ENCODE peak calls at places on chromosomes 7 and 10, in four cellular contexts. N is gastrocnemius medialis, V is H1, I is fibroblast of the aortic adventitia. C is an unnamed sample.

GRCh38 chr10:114176511-114176910 is 2.5 kb upstream of the CCDC186 start:
- DNase-seq in N (no peak), V (no peak), I (no peak), C (no peak)

GRCh38 chr10:46550076-46550790 is 6.2 kb downstream of the GPRIN2 start:
- DNase-seq in N (peak; percentile 12), V (no peak), I (no peak), C (no peak)

GRCh38 chr10:82194419-82194818 is 319.4 kb downstream of the NRG3 start:
- DNase-seq in N (no peak), V (no peak), I (no peak), C (no peak)

GRCh38 chr7:116236020-116236630 is 25.8 kb downstream of the TES start:
- DNase-seq in N (peak; percentile 16), V (no peak), I (peak; percentile 83), C (peak; percentile 73)

GRCh38 chr7:50631100-50631499 is 65.9 kb upstream of the DDC start:
- DNase-seq in N (peak; percentile 53), V (no peak), I (no peak), C (no peak)

GRCh38 chr7:929311-929711 is 25.2 kb downstream of the ADAP1 start:
- DNase-seq in N (peak; percentile 3), V (no peak), I (no peak), C (peak; percentile 13)

GRCh38 chr7:156493942-156494341 is 146.6 kb upstream of the RNF32 start:
- DNase-seq in N (no peak), V (no peak), I (no peak), C (no peak)

GRCh38 chr7:100632951-100633717 is 8.2 kb downstream of the TFR2 start:
- DNase-seq in N (no peak), V (no peak), I (no peak), C (peak; percentile 13)

GRCh38 chr10:30600005-30600404 is 29.5 kb downstream of the LYZL2 start:
- DNase-seq in N (no peak), V (no peak), I (no peak), C (no peak)

GRCh38 chr7:24401628-24402593 is 117.9 kb downstream of the NPY start:
- DNase-seq in N (no peak), V (no peak), I (peak; percentile 66), C (peak; percentile 30)

GRCh38 chr10:34528320-34528719 is 286.8 kb downstream of the PARD3 start:
- DNase-seq in N (no peak), V (peak; percentile 65), I (peak; percentile 92), C (peak; percentile 96)

GRCh38 chr10:56481521-56482091 is 120.5 kb upstream of the ZWINT start:
- DNase-seq in N (no peak), V (no peak), I (no peak), C (no peak)

GRCh38 chr10:69685802-69686585 is 55.9 kb downstream of the FAM241B start:
- DNase-seq in N (peak; percentile 34), V (no peak), I (no peak), C (peak; percentile 31)

GRCh38 chr7:2639994-2640830 is 8.4 kb downstream of the TTYH3 start:
- DNase-seq in N (no peak), V (no peak), I (no peak), C (no peak)

GRCh38 chr7:131244259-131244852 is 83.3 kb upstream of the MKLN1 start:
- DNase-seq in N (peak; percentile 70), V (peak; percentile 49), I (peak; percentile 92), C (peak; percentile 86)

GRCh38 chr7:92631067-92631829 is 41.1 kb upstream of the FAM133B start:
- DNase-seq in N (no peak), V (no peak), I (no peak), C (no peak)

GRCh38 chr10:50367732-50368131 is 116.4 kb upstream of the ASAH2 start:
- DNase-seq in N (no peak), V (no peak), I (peak; percentile 63), C (peak; percentile 64)

GRCh38 chr7:117283371-117283770 is 39.5 kb downstream of the WNT2 start:
- DNase-seq in N (no peak), V (no peak), I (peak; percentile 84), C (peak; percentile 61)

GRCh38 chr7:16034353-16034752 is 347.9 kb upstream of the MEOX2 start:
- DNase-seq in N (no peak), V (no peak), I (peak; percentile 13), C (peak; percentile 2)

GRCh38 chr10:100927266-100927665 is 14.5 kb downstream of the SLF2 start:
- DNase-seq in N (no peak), V (no peak), I (no peak), C (no peak)

GRCh38 chr10:70677016-70677415 is 4.7 kb downstream of the ADAMTS14 start:
- DNase-seq in N (no peak), V (no peak), I (no peak), C (no peak)

GRCh38 chr10:80186364-80187012 is 18.8 kb downstream of the ANXA11 start:
- DNase-seq in N (peak; percentile 71), V (no peak), I (peak; percentile 42), C (no peak)

GRCh38 chr10:128995676-128996075 is 471.4 kb upstream of the MGMT start:
- DNase-seq in N (no peak), V (no peak), I (no peak), C (no peak)

GRCh38 chr10:96902117-96902516 is 70.0 kb downstream of the LCOR start:
- DNase-seq in N (no peak), V (no peak), I (no peak), C (no peak)

GRCh38 chr10:27743736-27744477 is 1.7 kb downstream of the MKX start:
- DNase-seq in N (no peak), V (no peak), I (no peak), C (peak; percentile 14)

GRCh38 chr10:29067161-29067560 is 221.7 kb upstream of the LYZL1 start:
- DNase-seq in N (no peak), V (no peak), I (peak; percentile 15), C (peak; percentile 12)

GRCh38 chr7:100865372-100865911 is 1.7 kb upstream of the TRIP6 start:
- DNase-seq in N (no peak), V (no peak), I (no peak), C (no peak)

GRCh38 chr10:100895346-100895745 is 17.4 kb upstream of the SLF2 start:
- DNase-seq in N (no peak), V (no peak), I (no peak), C (no peak)

GRCh38 chr7:117285821-117286220 is 37.0 kb downstream of the WNT2 start:
- DNase-seq in N (no peak), V (no peak), I (peak; percentile 43), C (peak; percentile 59)

GRCh38 chr7:37491919-37492694 is 43.4 kb upstream of the ELMO1 start:
- DNase-seq in N (no peak), V (peak; percentile 59), I (no peak), C (no peak)

GRCh38 chr7:17015575-17015974 is 133.8 kb upstream of the AGR3 start:
- DNase-seq in N (no peak), V (no peak), I (peak; percentile 72), C (peak; percentile 22)

GRCh38 chr10:58951750-58952149 is 224.7 kb upstream of the PHYHIPL start:
- DNase-seq in N (no peak), V (no peak), I (peak; percentile 88), C (peak; percentile 59)

GRCh38 chr10:33386926-33387325 is 52.5 kb upstream of the NRP1 start:
- DNase-seq in N (no peak), V (no peak), I (peak; percentile 93), C (peak; percentile 33)

GRCh38 chr7:142909921-142910521 is 23.5 kb downstream of the TRPV5 start:
- DNase-seq in N (no peak), V (no peak), I (no peak), C (no peak)

GRCh38 chr7:37956791-37957190 is 36.4 kb downstream of the EPDR1 start:
- DNase-seq in N (no peak), V (no peak), I (peak; percentile 68), C (no peak)

DNA sequence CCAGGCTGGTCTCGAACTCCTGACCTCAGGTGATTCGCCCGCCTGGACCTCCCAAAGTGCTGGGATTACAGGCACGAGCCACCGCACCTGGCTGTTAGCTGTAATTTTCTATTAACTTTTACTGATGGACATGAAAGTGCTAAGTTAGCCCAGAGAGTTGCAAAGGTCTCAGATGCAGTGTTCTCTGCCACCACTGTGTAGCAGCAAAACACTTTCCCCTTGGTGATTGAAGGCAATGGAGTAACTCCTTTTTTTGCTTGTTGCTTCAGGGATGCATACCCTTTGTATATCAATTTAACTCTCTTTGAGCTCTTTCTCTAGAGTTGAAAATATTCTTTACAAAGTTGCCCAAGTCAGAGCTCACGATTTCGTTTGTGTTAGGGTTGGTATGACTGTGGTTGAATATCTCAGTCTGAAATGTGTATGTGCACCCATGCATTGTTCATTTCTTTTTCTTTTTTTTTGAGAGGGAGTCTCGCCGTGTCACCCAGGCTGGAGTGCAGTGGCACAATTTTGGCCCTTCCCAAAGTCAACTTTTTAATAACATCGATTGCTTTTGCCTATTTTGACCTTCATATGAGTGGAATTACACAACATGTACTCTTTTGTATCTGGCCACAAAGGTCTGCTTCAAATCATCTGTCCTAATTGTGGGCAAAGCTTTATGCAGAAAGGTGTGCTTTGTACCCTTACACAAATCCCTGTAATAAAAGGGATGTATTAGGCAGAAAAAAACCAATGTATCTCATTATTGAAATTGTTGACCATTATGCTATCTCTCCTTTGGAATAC is 52.6 kb downstream of the GTF2I start:
- DNase-seq in N (no peak), V (no peak), I (no peak), C (no peak)
- TF ChIP-seq CTCF in N (no peak), V (peak; percentile 30), I (peak; percentile 2), C (peak; percentile 5)

GRCh38 chr10:565676-566075 is 123.8 kb downstream of the DIP2C start:
- DNase-seq in N (no peak), V (no peak), I (no peak), C (no peak)
- H3K4me3 ChIP-seq in N (no peak overlapping the region), V (no peak overlapping the region), I (no peak overlapping the region), C (no peak overlapping the region)

GRCh38 chr7:53358301-53358700 is 322.9 kb downstream of the POM121L12 start:
- DNase-seq in N (no peak), V (peak; percentile 5), I (no peak), C (no peak)
- TF ChIP-seq CTCF in N (no peak), V (peak; percentile 49), I (no peak), C (no peak)

GRCh38 chr7:13980474-13980873 is 9.0 kb downstream of the ETV1 start:
- DNase-seq in N (no peak), V (no peak), I (peak; percentile 34), C (peak; percentile 37)

GRCh38 chr7:13982940-13983677 is 6.4 kb downstream of the ETV1 start:
- DNase-seq in N (no peak), V (no peak), I (peak; percentile 27), C (peak; percentile 8)

GRCh38 chr7:13979671-13980438 is 9.6 kb downstream of the ETV1 start:
- DNase-seq in N (no peak), V (no peak), I (peak; percentile 67), C (peak; percentile 40)

GRCh38 chr7:13984831-13985685 is 4.4 kb downstream of the ETV1 start:
- DNase-seq in N (no peak), V (no peak), I (no peak), C (no peak)

DNA sequence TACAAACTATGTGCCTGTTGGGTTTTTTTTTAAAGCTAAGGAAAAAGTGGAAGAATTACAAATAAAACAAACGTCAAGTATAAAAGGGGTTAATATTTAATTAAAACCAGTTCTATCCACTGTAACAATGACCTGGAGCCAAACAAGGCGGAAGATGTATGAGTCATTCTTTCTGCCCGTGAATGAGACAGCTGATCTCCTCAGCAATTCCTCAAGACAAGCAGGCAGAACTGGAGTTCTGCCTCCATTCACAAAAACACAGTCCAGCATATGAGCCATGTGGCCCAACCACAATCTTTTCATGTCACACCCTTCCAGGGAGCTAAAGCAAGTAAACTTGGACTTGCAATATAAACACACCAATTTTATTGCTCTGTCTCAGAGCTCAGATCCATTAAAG is 8.4 kb downstream of the ETV1 start:
- DNase-seq in N (peak; percentile 36), V (no peak), I (peak; percentile 98), C (peak; percentile 98)
- H3K4me3 ChIP-seq in N (no peak overlapping the region), V (no peak overlapping the region), I (peak overlapping the region; percentile 26), C (no peak overlapping the region)